ENCODE peak calls at places on chromosomes 2 and 18, in six cellular contexts. One of them, this sample, is unnamed.

GRCh38 chr18:46756559-46757201 is at the start of gene ST8SIA5:
- DNase-seq in WTC11: peak; percentile 79
- DNase-seq in adrenal gland: peak; percentile 69
- DNase-seq in pancreas: no peak
- DNase-seq in nephron progenitor cell: peak; percentile 66
- DNase-seq in fibroblast of pulmonary artery: no peak
- DNase-seq in this sample: no peak

GRCh38 chr2:47034973-47035609 is 119.5 kb upstream of the MCFD2 start:
- DNase-seq in adrenal gland: peak; percentile 61
- DNase-seq in pancreas: no peak
- DNase-seq in fibroblast of pulmonary artery: no peak
- DNase-seq in nephron progenitor cell: no peak
- DNase-seq in WTC11: no peak
- DNase-seq in this sample: no peak

GRCh38 chr2:23900133-23900926 is 26.6 kb downstream of the ATAD2B start:
- DNase-seq in adrenal gland: no peak
- DNase-seq in fibroblast of pulmonary artery: no peak
- DNase-seq in WTC11: no peak
- DNase-seq in pancreas: no peak
- DNase-seq in nephron progenitor cell: no peak
- DNase-seq in this sample: no peak

GRCh38 chr2:53131416-53131815 is 636.2 kb upstream of the CHAC2 start:
- DNase-seq in nephron progenitor cell: no peak
- DNase-seq in adrenal gland: no peak
- DNase-seq in WTC11: no peak
- DNase-seq in fibroblast of pulmonary artery: peak; percentile 42
- DNase-seq in pancreas: no peak
- DNase-seq in this sample: no peak

GRCh38 chr2:120842456-120843439 is 107.1 kb downstream of the GLI2 start:
- DNase-seq in adrenal gland: no peak
- DNase-seq in nephron progenitor cell: no peak
- DNase-seq in WTC11: no peak
- DNase-seq in fibroblast of pulmonary artery: peak; percentile 51
- DNase-seq in pancreas: no peak
- DNase-seq in this sample: peak; percentile 36

GRCh38 chr2:158716921-158717320 is 78.2 kb upstream of the DAPL1 start:
- DNase-seq in nephron progenitor cell: no peak
- DNase-seq in adrenal gland: peak; percentile 4
- DNase-seq in WTC11: no peak
- DNase-seq in pancreas: no peak
- DNase-seq in fibroblast of pulmonary artery: no peak
- DNase-seq in this sample: no peak

GRCh38 chr2:44844651-44845270 is 96.7 kb upstream of the SIX3 start:
- DNase-seq in nephron progenitor cell: no peak
- DNase-seq in fibroblast of pulmonary artery: no peak
- DNase-seq in pancreas: no peak
- DNase-seq in adrenal gland: no peak
- DNase-seq in WTC11: no peak
- DNase-seq in this sample: no peak

GRCh38 chr18:61394983-61395382 is 61.8 kb downstream of the CDH20 start:
- DNase-seq in fibroblast of pulmonary artery: peak; percentile 22
- DNase-seq in nephron progenitor cell: no peak
- DNase-seq in adrenal gland: no peak
- DNase-seq in WTC11: no peak
- DNase-seq in pancreas: no peak
- DNase-seq in this sample: no peak

GRCh38 chr2:158197940-158198339 is 96.3 kb downstream of the UPP2 start:
- DNase-seq in adrenal gland: no peak
- DNase-seq in nephron progenitor cell: no peak
- DNase-seq in fibroblast of pulmonary artery: no peak
- DNase-seq in pancreas: no peak
- DNase-seq in WTC11: no peak
- DNase-seq in this sample: no peak

GRCh38 chr18:22293417-22293816 is 124.0 kb downstream of the GATA6 start:
- DNase-seq in fibroblast of pulmonary artery: peak; percentile 90
- DNase-seq in WTC11: no peak
- DNase-seq in nephron progenitor cell: no peak
- DNase-seq in adrenal gland: peak; percentile 82
- DNase-seq in pancreas: no peak
- DNase-seq in this sample: no peak

GRCh38 chr2:19140463-19141208 is 217.8 kb downstream of the OSR1 start:
- DNase-seq in nephron progenitor cell: no peak
- DNase-seq in fibroblast of pulmonary artery: peak; percentile 71
- DNase-seq in WTC11: no peak
- DNase-seq in adrenal gland: no peak
- DNase-seq in pancreas: no peak
- DNase-seq in this sample: no peak

GRCh38 chr2:144875996-144876395 is 356.1 kb upstream of the ZEB2 start:
- DNase-seq in nephron progenitor cell: no peak
- DNase-seq in WTC11: no peak
- DNase-seq in fibroblast of pulmonary artery: no peak
- DNase-seq in adrenal gland: no peak
- DNase-seq in pancreas: no peak
- DNase-seq in this sample: no peak

GRCh38 chr2:204507636-204508035 is 37.6 kb upstream of the PARD3B start:
- DNase-seq in pancreas: no peak
- DNase-seq in fibroblast of pulmonary artery: no peak
- DNase-seq in nephron progenitor cell: no peak
- DNase-seq in WTC11: no peak
- DNase-seq in adrenal gland: no peak
- DNase-seq in this sample: no peak

GRCh38 chr2:58796239-58796638 is 555.1 kb upstream of the FANCL start:
- DNase-seq in WTC11: no peak
- DNase-seq in fibroblast of pulmonary artery: no peak
- DNase-seq in nephron progenitor cell: no peak
- DNase-seq in pancreas: no peak
- DNase-seq in adrenal gland: no peak
- DNase-seq in this sample: no peak

GRCh38 chr2:106542730-106543359 is 55.7 kb downstream of the CD8B2 start:
- DNase-seq in fibroblast of pulmonary artery: peak; percentile 53
- DNase-seq in pancreas: peak; percentile 47
- DNase-seq in nephron progenitor cell: peak; percentile 88
- DNase-seq in WTC11: peak; percentile 86
- DNase-seq in adrenal gland: peak; percentile 78
- DNase-seq in this sample: no peak

GRCh38 chr2:196500686-196501431 is 138.7 kb upstream of the CCDC150 start:
- DNase-seq in pancreas: no peak
- DNase-seq in adrenal gland: no peak
- DNase-seq in WTC11: no peak
- DNase-seq in fibroblast of pulmonary artery: no peak
- DNase-seq in nephron progenitor cell: no peak
- DNase-seq in this sample: no peak

GRCh38 chr2:8133331-8133730 is 548.5 kb upstream of the ID2 start:
- DNase-seq in adrenal gland: no peak
- DNase-seq in nephron progenitor cell: no peak
- DNase-seq in WTC11: peak; percentile 29
- DNase-seq in fibroblast of pulmonary artery: no peak
- DNase-seq in pancreas: no peak
- DNase-seq in this sample: no peak

GRCh38 chr18:7230646-7231349 is at the start of gene LRRC30:
- DNase-seq in WTC11: no peak
- DNase-seq in fibroblast of pulmonary artery: no peak
- DNase-seq in nephron progenitor cell: no peak
- DNase-seq in pancreas: no peak
- DNase-seq in adrenal gland: no peak
- DNase-seq in this sample: no peak

GRCh38 chr2:169509230-169509917 is at the start of gene KLHL41:
- DNase-seq in WTC11: no peak
- DNase-seq in nephron progenitor cell: no peak
- DNase-seq in pancreas: no peak
- DNase-seq in fibroblast of pulmonary artery: peak; percentile 20
- DNase-seq in adrenal gland: no peak
- DNase-seq in this sample: no peak

GRCh38 chr18:60020107-60020925 is 120.5 kb downstream of the PMAIP1 start:
- DNase-seq in WTC11: no peak
- DNase-seq in pancreas: no peak
- DNase-seq in adrenal gland: no peak
- DNase-seq in nephron progenitor cell: peak; percentile 13
- DNase-seq in fibroblast of pulmonary artery: no peak
- DNase-seq in this sample: no peak

GRCh38 chr2:5691659-5692529 is at the start of gene SOX11:
- DNase-seq in nephron progenitor cell: peak; percentile 96
- DNase-seq in WTC11: peak; percentile 82
- DNase-seq in fibroblast of pulmonary artery: peak; percentile 56
- DNase-seq in pancreas: no peak
- DNase-seq in adrenal gland: no peak
- DNase-seq in this sample: peak; percentile 97

GRCh38 chr2:103860016-103860415 is 993.9 kb upstream of the POU3F3 start:
- DNase-seq in fibroblast of pulmonary artery: no peak
- DNase-seq in pancreas: no peak
- DNase-seq in nephron progenitor cell: no peak
- DNase-seq in adrenal gland: no peak
- DNase-seq in WTC11: no peak
- DNase-seq in this sample: no peak

GRCh38 chr2:153543639-153544071 is 65.1 kb upstream of the RPRM start:
- DNase-seq in WTC11: no peak
- DNase-seq in fibroblast of pulmonary artery: no peak
- DNase-seq in nephron progenitor cell: no peak
- DNase-seq in adrenal gland: no peak
- DNase-seq in pancreas: no peak
- DNase-seq in this sample: no peak

GRCh38 chr2:158228943-158229508 is 127.3 kb downstream of the UPP2 start:
- DNase-seq in nephron progenitor cell: no peak
- DNase-seq in pancreas: no peak
- DNase-seq in adrenal gland: no peak
- DNase-seq in fibroblast of pulmonary artery: no peak
- DNase-seq in WTC11: no peak
- DNase-seq in this sample: no peak

DNA sequence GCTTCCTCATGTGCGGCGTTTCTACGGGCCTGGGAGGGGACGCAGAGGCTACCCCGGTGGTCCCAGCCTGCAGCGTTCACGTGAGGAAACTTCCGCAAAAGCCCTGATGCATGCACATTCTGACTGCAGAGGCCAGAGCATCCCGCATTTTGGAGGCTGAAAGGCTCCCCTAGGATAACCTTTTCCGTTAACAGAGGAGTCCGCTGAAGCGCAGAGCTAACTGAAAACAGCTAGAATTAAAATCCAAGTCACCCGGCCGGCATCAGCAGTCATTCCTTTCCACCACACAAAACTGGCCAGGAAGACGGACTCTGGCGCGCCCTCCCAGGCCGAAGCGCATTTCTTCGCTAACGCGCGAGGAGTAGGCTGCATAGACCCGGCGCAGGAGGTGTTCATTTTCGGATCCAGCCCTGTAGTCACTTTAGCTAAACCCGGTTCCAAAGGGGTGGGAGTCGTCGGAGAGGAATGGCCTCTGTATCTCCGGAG is 747 bp upstream of the TUBB6 start:
- DNase-seq in WTC11: peak; percentile 55
- DNase-seq in pancreas: no peak
- DNase-seq in fibroblast of pulmonary artery: peak; percentile 78
- DNase-seq in adrenal gland: peak; percentile 41
- DNase-seq in nephron progenitor cell: peak; percentile 51
- DNase-seq in this sample: no peak
- TF ChIP-seq CTCF in WTC11: no peak
- TF ChIP-seq CTCF in pancreas: no peak
- TF ChIP-seq CTCF in fibroblast of pulmonary artery: peak; percentile 15
- TF ChIP-seq CTCF in adrenal gland: no peak
- TF ChIP-seq CTCF in nephron progenitor cell: no peak
- TF ChIP-seq CTCF in this sample: peak; percentile 67

GRCh38 chr2:172480301-172481218 is 53.2 kb downstream of the ITGA6 start:
- DNase-seq in WTC11: no peak
- DNase-seq in nephron progenitor cell: peak; percentile 38
- DNase-seq in pancreas: no peak
- DNase-seq in adrenal gland: peak; percentile 59
- DNase-seq in fibroblast of pulmonary artery: peak; percentile 33
- DNase-seq in this sample: no peak

GRCh38 chr2:172478353-172478752 is 51.0 kb downstream of the ITGA6 start:
- DNase-seq in pancreas: no peak
- DNase-seq in adrenal gland: no peak
- DNase-seq in WTC11: peak; percentile 22
- DNase-seq in fibroblast of pulmonary artery: no peak
- DNase-seq in nephron progenitor cell: no peak
- DNase-seq in this sample: no peak

GRCh38 chr2:172484706-172485105 is 57.3 kb downstream of the ITGA6 start:
- DNase-seq in fibroblast of pulmonary artery: no peak
- DNase-seq in WTC11: no peak
- DNase-seq in adrenal gland: no peak
- DNase-seq in pancreas: no peak
- DNase-seq in nephron progenitor cell: no peak
- DNase-seq in this sample: no peak

GRCh38 chr2:172484253-172484652 is 56.9 kb downstream of the ITGA6 start:
- DNase-seq in fibroblast of pulmonary artery: peak; percentile 46
- DNase-seq in adrenal gland: no peak
- DNase-seq in nephron progenitor cell: no peak
- DNase-seq in WTC11: no peak
- DNase-seq in pancreas: no peak
- DNase-seq in this sample: no peak

GRCh38 chr2:172481507-172482262 is 54.3 kb downstream of the ITGA6 start:
- DNase-seq in fibroblast of pulmonary artery: no peak
- DNase-seq in nephron progenitor cell: no peak
- DNase-seq in adrenal gland: no peak
- DNase-seq in pancreas: no peak
- DNase-seq in WTC11: no peak
- DNase-seq in this sample: no peak
- TF ChIP-seq CTCF in fibroblast of pulmonary artery: no peak
- TF ChIP-seq CTCF in nephron progenitor cell: no peak
- TF ChIP-seq CTCF in adrenal gland: no peak
- TF ChIP-seq CTCF in pancreas: no peak
- TF ChIP-seq CTCF in WTC11: no peak
- TF ChIP-seq CTCF in this sample: peak; percentile 47

DNA sequence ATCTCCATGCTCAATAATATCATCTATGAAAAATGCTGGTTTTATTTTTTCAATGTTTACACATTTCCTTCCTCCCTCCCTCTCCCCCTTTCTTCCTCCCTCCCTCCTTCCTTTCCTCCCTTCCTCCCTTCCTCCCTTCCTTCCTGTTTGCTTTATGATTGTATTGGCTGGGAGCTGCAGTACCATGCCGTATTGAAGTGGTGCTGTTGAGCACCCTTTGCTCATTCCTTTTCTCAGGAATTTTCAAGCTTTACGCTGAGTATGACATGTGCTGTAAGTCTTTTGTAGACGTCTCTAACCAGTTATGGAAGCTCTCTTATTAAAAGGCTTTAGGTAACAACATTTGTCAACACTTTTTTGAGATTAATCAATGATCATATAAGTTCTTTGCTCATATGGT is 100.4 kb downstream of the SNTG2 start:
- DNase-seq in WTC11: no peak
- DNase-seq in adrenal gland: no peak
- DNase-seq in nephron progenitor cell: no peak
- DNase-seq in pancreas: no peak
- DNase-seq in fibroblast of pulmonary artery: peak; percentile 30
- DNase-seq in this sample: no peak
- TF ChIP-seq CTCF in WTC11: no peak
- TF ChIP-seq CTCF in adrenal gland: no peak
- TF ChIP-seq CTCF in nephron progenitor cell: peak; percentile 25
- TF ChIP-seq CTCF in pancreas: no peak
- TF ChIP-seq CTCF in fibroblast of pulmonary artery: peak; percentile 24
- TF ChIP-seq CTCF in this sample: peak; percentile 61

DNA sequence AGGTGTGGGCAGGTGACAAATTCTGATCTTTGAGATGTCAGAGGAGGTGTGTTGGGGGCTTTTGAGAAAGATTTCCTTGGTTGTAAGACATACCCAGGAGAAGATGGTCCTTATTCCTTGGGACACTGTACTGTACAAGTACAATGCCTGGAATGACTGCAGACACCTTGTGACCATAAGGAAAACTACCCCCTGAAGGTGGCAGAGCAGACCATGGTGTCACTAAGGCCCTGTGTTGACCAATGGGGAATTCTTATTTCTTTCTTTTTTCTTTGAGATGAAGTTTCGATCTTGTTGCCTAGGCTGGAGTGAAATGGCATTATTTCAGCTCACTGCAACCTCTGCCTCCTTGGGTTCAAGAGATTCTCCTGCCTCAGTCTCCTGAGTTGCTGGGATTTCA is 4.4 kb upstream of the ANKRD29 start:
- DNase-seq in WTC11: no peak
- DNase-seq in pancreas: no peak
- DNase-seq in adrenal gland: no peak
- DNase-seq in fibroblast of pulmonary artery: no peak
- DNase-seq in nephron progenitor cell: no peak
- DNase-seq in this sample: no peak
- TF ChIP-seq CTCF in WTC11: no peak
- TF ChIP-seq CTCF in pancreas: no peak
- TF ChIP-seq CTCF in adrenal gland: no peak
- TF ChIP-seq CTCF in fibroblast of pulmonary artery: no peak
- TF ChIP-seq CTCF in nephron progenitor cell: no peak
- TF ChIP-seq CTCF in this sample: peak; percentile 28

This sample was measured in chondrocyte.